ENCODE peak calls at places on chromosomes 13 and 19, in nine cellular contexts. One of them, this sample, is unnamed.

GRCh38 chr13:59447031-59447430 is 716.7 kb downstream of the DIAPH3 start:
- DNase-seq in putamen: no peak
- DNase-seq in stimulated activated CD4-positive, alpha-beta T cell treated with anti-CD3 and anti-CD28 coated beads, Interleukin-4, amount 100 ng/mL, for 4 hours: no peak
- DNase-seq in NCI-H1417: no peak
- DNase-seq in BJ: no peak
- DNase-seq in NCI-H2081 treated with DMSO at 0.1 percent for 48 hours: no peak
- DNase-seq in smooth muscle cell of the brain vasculature: no peak
- DNase-seq in stimulated activated naive B cell treated with anti-CD40 and anti-IgM and Interleukin-4, amounts not matched to agents 10 μg/mL and 1 μg/mL and 100 μg/mL, for 72 hours: no peak
- DNase-seq in upper lobe of right lung: no peak
- DNase-seq in this sample: no peak

GRCh38 chr13:43072394-43072793 is 49.0 kb downstream of the DNAJC15 start:
- DNase-seq in putamen: no peak
- DNase-seq in stimulated activated CD4-positive, alpha-beta T cell treated with anti-CD3 and anti-CD28 coated beads, Interleukin-4, amount 100 ng/mL, for 4 hours: no peak
- DNase-seq in NCI-H1417: no peak
- DNase-seq in BJ: no peak
- DNase-seq in NCI-H2081 treated with DMSO at 0.1 percent for 48 hours: no peak
- DNase-seq in smooth muscle cell of the brain vasculature: no peak
- DNase-seq in stimulated activated naive B cell treated with anti-CD40 and anti-IgM and Interleukin-4, amounts not matched to agents 10 μg/mL and 1 μg/mL and 100 μg/mL, for 72 hours: no peak
- DNase-seq in upper lobe of right lung: no peak
- DNase-seq in this sample: no peak

GRCh38 chr19:3480383-3481091 is at the start of gene SMIM24:
- DNase-seq in putamen: no peak
- DNase-seq in stimulated activated CD4-positive, alpha-beta T cell treated with anti-CD3 and anti-CD28 coated beads, Interleukin-4, amount 100 ng/mL, for 4 hours: no peak
- DNase-seq in NCI-H1417: no peak
- DNase-seq in BJ: no peak
- DNase-seq in NCI-H2081 treated with DMSO at 0.1 percent for 48 hours: no peak
- DNase-seq in smooth muscle cell of the brain vasculature: no peak
- DNase-seq in stimulated activated naive B cell treated with anti-CD40 and anti-IgM and Interleukin-4, amounts not matched to agents 10 μg/mL and 1 μg/mL and 100 μg/mL, for 72 hours: no peak
- DNase-seq in upper lobe of right lung: no peak
- DNase-seq in this sample: no peak

GRCh38 chr13:99371956-99372355 is 64.8 kb upstream of the GPR183 start:
- DNase-seq in putamen: peak; percentile 23
- DNase-seq in stimulated activated CD4-positive, alpha-beta T cell treated with anti-CD3 and anti-CD28 coated beads, Interleukin-4, amount 100 ng/mL, for 4 hours: no peak
- DNase-seq in NCI-H1417: no peak
- DNase-seq in BJ: no peak
- DNase-seq in NCI-H2081 treated with DMSO at 0.1 percent for 48 hours: no peak
- DNase-seq in smooth muscle cell of the brain vasculature: no peak
- DNase-seq in stimulated activated naive B cell treated with anti-CD40 and anti-IgM and Interleukin-4, amounts not matched to agents 10 μg/mL and 1 μg/mL and 100 μg/mL, for 72 hours: no peak
- DNase-seq in upper lobe of right lung: no peak
- DNase-seq in this sample: no peak

GRCh38 chr19:44975444-44975843 is 20.3 kb downstream of the CLPTM1 start:
- DNase-seq in putamen: no peak
- DNase-seq in stimulated activated CD4-positive, alpha-beta T cell treated with anti-CD3 and anti-CD28 coated beads, Interleukin-4, amount 100 ng/mL, for 4 hours: no peak
- DNase-seq in NCI-H1417: no peak
- DNase-seq in BJ: no peak
- DNase-seq in NCI-H2081 treated with DMSO at 0.1 percent for 48 hours: no peak
- DNase-seq in smooth muscle cell of the brain vasculature: no peak
- DNase-seq in stimulated activated naive B cell treated with anti-CD40 and anti-IgM and Interleukin-4, amounts not matched to agents 10 μg/mL and 1 μg/mL and 100 μg/mL, for 72 hours: no peak
- DNase-seq in upper lobe of right lung: no peak
- DNase-seq in this sample: no peak

GRCh38 chr19:37114001-37114400 is 35.8 kb downstream of the ZNF420 start:
- DNase-seq in putamen: no peak
- DNase-seq in stimulated activated CD4-positive, alpha-beta T cell treated with anti-CD3 and anti-CD28 coated beads, Interleukin-4, amount 100 ng/mL, for 4 hours: no peak
- DNase-seq in NCI-H1417: no peak
- DNase-seq in BJ: no peak
- DNase-seq in NCI-H2081 treated with DMSO at 0.1 percent for 48 hours: no peak
- DNase-seq in smooth muscle cell of the brain vasculature: no peak
- DNase-seq in stimulated activated naive B cell treated with anti-CD40 and anti-IgM and Interleukin-4, amounts not matched to agents 10 μg/mL and 1 μg/mL and 100 μg/mL, for 72 hours: no peak
- DNase-seq in upper lobe of right lung: no peak
- DNase-seq in this sample: no peak

GRCh38 chr19:53659292-53659691 is 27.5 kb downstream of the DPRX start:
- DNase-seq in putamen: peak; percentile 64
- DNase-seq in stimulated activated CD4-positive, alpha-beta T cell treated with anti-CD3 and anti-CD28 coated beads, Interleukin-4, amount 100 ng/mL, for 4 hours: no peak
- DNase-seq in NCI-H1417: no peak
- DNase-seq in BJ: no peak
- DNase-seq in NCI-H2081 treated with DMSO at 0.1 percent for 48 hours: no peak
- DNase-seq in smooth muscle cell of the brain vasculature: no peak
- DNase-seq in stimulated activated naive B cell treated with anti-CD40 and anti-IgM and Interleukin-4, amounts not matched to agents 10 μg/mL and 1 μg/mL and 100 μg/mL, for 72 hours: no peak
- DNase-seq in upper lobe of right lung: no peak
- DNase-seq in this sample: no peak

GRCh38 chr19:19595171-19595701 is 23.3 kb downstream of the PBX4 start:
- DNase-seq in putamen: no peak
- DNase-seq in stimulated activated CD4-positive, alpha-beta T cell treated with anti-CD3 and anti-CD28 coated beads, Interleukin-4, amount 100 ng/mL, for 4 hours: no peak
- DNase-seq in NCI-H1417: no peak
- DNase-seq in BJ: no peak
- DNase-seq in NCI-H2081 treated with DMSO at 0.1 percent for 48 hours: no peak
- DNase-seq in smooth muscle cell of the brain vasculature: peak; percentile 23
- DNase-seq in stimulated activated naive B cell treated with anti-CD40 and anti-IgM and Interleukin-4, amounts not matched to agents 10 μg/mL and 1 μg/mL and 100 μg/mL, for 72 hours: no peak
- DNase-seq in upper lobe of right lung: peak; percentile 71
- DNase-seq in this sample: no peak

GRCh38 chr19:5130371-5131030 is 161.6 kb downstream of the KDM4B start:
- DNase-seq in putamen: no peak
- DNase-seq in stimulated activated CD4-positive, alpha-beta T cell treated with anti-CD3 and anti-CD28 coated beads, Interleukin-4, amount 100 ng/mL, for 4 hours: peak; percentile 21
- DNase-seq in NCI-H1417: no peak
- DNase-seq in BJ: no peak
- DNase-seq in NCI-H2081 treated with DMSO at 0.1 percent for 48 hours: no peak
- DNase-seq in smooth muscle cell of the brain vasculature: no peak
- DNase-seq in stimulated activated naive B cell treated with anti-CD40 and anti-IgM and Interleukin-4, amounts not matched to agents 10 μg/mL and 1 μg/mL and 100 μg/mL, for 72 hours: peak; percentile 84
- DNase-seq in upper lobe of right lung: no peak
- DNase-seq in this sample: no peak

GRCh38 chr13:47036291-47037008 is 139.6 kb upstream of the HTR2A start:
- DNase-seq in putamen: no peak
- DNase-seq in stimulated activated CD4-positive, alpha-beta T cell treated with anti-CD3 and anti-CD28 coated beads, Interleukin-4, amount 100 ng/mL, for 4 hours: no peak
- DNase-seq in NCI-H1417: no peak
- DNase-seq in BJ: no peak
- DNase-seq in NCI-H2081 treated with DMSO at 0.1 percent for 48 hours: no peak
- DNase-seq in smooth muscle cell of the brain vasculature: no peak
- DNase-seq in stimulated activated naive B cell treated with anti-CD40 and anti-IgM and Interleukin-4, amounts not matched to agents 10 μg/mL and 1 μg/mL and 100 μg/mL, for 72 hours: no peak
- DNase-seq in upper lobe of right lung: no peak
- DNase-seq in this sample: no peak

GRCh38 chr19:4523306-4524110 is 5.2 kb upstream of the PLIN4 start:
- DNase-seq in putamen: no peak
- DNase-seq in stimulated activated CD4-positive, alpha-beta T cell treated with anti-CD3 and anti-CD28 coated beads, Interleukin-4, amount 100 ng/mL, for 4 hours: peak; percentile 34
- DNase-seq in NCI-H1417: peak; percentile 7
- DNase-seq in BJ: no peak
- DNase-seq in NCI-H2081 treated with DMSO at 0.1 percent for 48 hours: no peak
- DNase-seq in smooth muscle cell of the brain vasculature: no peak
- DNase-seq in stimulated activated naive B cell treated with anti-CD40 and anti-IgM and Interleukin-4, amounts not matched to agents 10 μg/mL and 1 μg/mL and 100 μg/mL, for 72 hours: no peak
- DNase-seq in upper lobe of right lung: peak; percentile 83
- DNase-seq in this sample: no peak

This sample was measured in AG04449.